ENCODE peak calls at places on chromosome 22, in six cellular contexts. C, R, I, O, X and D are unnamed samples.

GRCh38 chr22:48218889-48219420 is 1456.5 kb downstream of the TBC1D22A start:
- DNase-seq in C (no peak), R (no peak), I (no peak), O (no peak), X (no peak), D (no peak)

GRCh38 chr22:42179616-42180015 is 49.0 kb upstream of the CYP2D6 start:
- DNase-seq in C (no peak), R (no peak), I (no peak), O (no peak), X (peak), D (no peak)

GRCh38 chr22:43118953-43119458 is 8.5 kb downstream of the BIK start:
- DNase-seq in C (no peak), R (no peak), I (no peak), O (no peak), X (no peak), D (no peak)

GRCh38 chr22:18056161-18056666 is 21.6 kb upstream of the PEX26 start:
- DNase-seq in C (peak), R (peak), I (no peak), O (no peak), X (peak), D (no peak)

GRCh38 chr22:22478450-22478849 is 30.1 kb downstream of the ZNF280B start:
- DNase-seq in C (no peak), R (no peak), I (no peak), O (no peak), X (no peak), D (no peak)

GRCh38 chr22:26981520-26981919 is 324.1 kb downstream of the MIAT start:
- DNase-seq in C (no peak), R (peak), I (no peak), O (peak), X (no peak), D (no peak)

GRCh38 chr22:49613871-49614270 is 213.8 kb downstream of the BRD1 start:
- DNase-seq in C (no peak), R (no peak), I (no peak), O (no peak), X (no peak), D (no peak)

GRCh38 chr22:29706493-29706892 is 13.3 kb upstream of the CABP7 start:
- DNase-seq in C (no peak), R (no peak), I (no peak), O (no peak), X (no peak), D (no peak)

GRCh38 chr22:31248965-31249940 is 37.2 kb downstream of the LIMK2 start:
- DNase-seq in C (no peak), R (peak), I (no peak), O (peak), X (no peak), D (no peak)

GRCh38 chr22:33922268-33922667 is 2.0 kb upstream of the LARGE1 start:
- DNase-seq in C (no peak), R (peak), I (peak), O (peak), X (no peak), D (no peak)

GRCh38 chr22:44180706-44181032 is at the start of gene PARVG:
- DNase-seq in C (no peak), R (peak), I (no peak), O (no peak), X (no peak), D (no peak)

GRCh38 chr22:29477919-29478318 is 2.1 kb upstream of the NEFH start:
- DNase-seq in C (no peak), R (no peak), I (no peak), O (no peak), X (no peak), D (no peak)

GRCh38 chr22:41471606-41472005 is 2.7 kb downstream of the ACO2 start:
- DNase-seq in C (no peak), R (peak), I (no peak), O (no peak), X (no peak), D (no peak)

GRCh38 chr22:46081831-46082210 is 68.5 kb upstream of the PPARA start:
- DNase-seq in C (peak), R (no peak), I (no peak), O (no peak), X (no peak), D (no peak)

GRCh38 chr22:22460635-22461034 is 47.9 kb downstream of the ZNF280B start:
- DNase-seq in C (no peak), R (peak), I (no peak), O (no peak), X (no peak), D (no peak)

GRCh38 chr22:29300807-29301601 is 5.4 kb upstream of the GAS2L1 start:
- DNase-seq in C (no peak), R (no peak), I (no peak), O (no peak), X (no peak), D (no peak)

GRCh38 chr22:36569999-36570398 is 41.0 kb upstream of the EIF3D start:
- DNase-seq in C (no peak), R (no peak), I (peak), O (no peak), X (no peak), D (no peak)
- TF ChIP-seq CTCF in C (no peak), R (peak), I (peak), O (no peak), X (peak), D (peak)

GRCh38 chr22:24525416-24526037 is 29.4 kb downstream of the GUCD1 start:
- DNase-seq in C (peak), R (peak), I (peak), O (peak), X (no peak), D (no peak)
- TF ChIP-seq CTCF in C (peak), R (peak), I (peak), O (peak), X (peak), D (peak)

GRCh38 chr22:25953919-25954318 is 211.9 kb downstream of the MYO18B start:
- DNase-seq in C (no peak), R (no peak), I (no peak), O (no peak), X (no peak), D (no peak)

GRCh38 chr22:25960375-25960774 is 208.9 kb upstream of the SEZ6L start:
- DNase-seq in C (no peak), R (no peak), I (no peak), O (no peak), X (no peak), D (no peak)

GRCh38 chr22:25955323-25955722 is 213.3 kb downstream of the MYO18B start:
- DNase-seq in C (no peak), R (no peak), I (no peak), O (no peak), X (no peak), D (no peak)

GRCh38 chr22:25953276-25953675 is 211.3 kb downstream of the MYO18B start:
- DNase-seq in C (no peak), R (no peak), I (no peak), O (no peak), X (no peak), D (no peak)

DNA sequence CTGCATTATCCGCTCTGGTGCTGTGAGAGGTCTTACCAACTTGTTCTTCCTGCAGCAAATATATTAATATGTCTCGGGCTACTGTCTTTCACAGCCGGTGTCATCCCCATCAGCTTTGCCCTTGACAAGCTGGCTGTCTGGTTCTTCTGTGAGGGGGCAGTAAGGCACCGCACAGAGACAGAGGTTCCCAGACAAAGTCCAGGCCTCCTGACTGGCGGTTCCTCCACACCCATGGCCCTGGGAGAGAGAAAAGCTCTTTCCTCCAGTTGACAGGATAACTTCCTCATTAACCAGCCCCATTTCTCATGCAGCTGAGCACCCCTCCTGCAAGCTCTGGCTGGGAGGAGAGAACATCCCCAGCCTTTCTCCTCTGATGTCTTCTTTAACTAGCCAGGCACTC is 212.5 kb upstream of the SEZ6L start:
- DNase-seq in C (no peak), R (no peak), I (no peak), O (no peak), X (no peak), D (no peak)
- TF ChIP-seq CTCF in C (no peak), R (no peak), I (no peak), O (no peak), X (no peak), D (no peak)

GRCh38 chr22:38971202-38971601 is 10.9 kb upstream of the APOBEC3B start:
- DNase-seq in C (no peak), R (no peak), I (no peak), O (no peak), X (no peak), D (peak)

GRCh38 chr22:38974826-38975175 is 7.3 kb upstream of the APOBEC3B start:
- DNase-seq in C (no peak), R (no peak), I (no peak), O (no peak), X (no peak), D (no peak)

GRCh38 chr22:38974170-38974825 is 7.8 kb upstream of the APOBEC3B start:
- DNase-seq in C (peak), R (no peak), I (no peak), O (no peak), X (no peak), D (peak)

GRCh38 chr22:38970548-38970947 is 11.6 kb upstream of the APOBEC3B start:
- DNase-seq in C (no peak), R (no peak), I (no peak), O (no peak), X (no peak), D (no peak)

GRCh38 chr22:38973289-38974169 is 8.6 kb upstream of the APOBEC3B start:
- DNase-seq in C (no peak), R (peak), I (peak), O (peak), X (no peak), D (peak)
- TF ChIP-seq CTCF in C (peak), R (peak), I (peak), O (no peak), X (peak), D (peak)